ENCODE peak calls at places on chromosome 18, in four cellular contexts. L, S, Z and G are unnamed samples.

GRCh38 chr18:65287642-65288041 is 463.2 kb upstream of the CDH7 start:
- DNase-seq in S (no peak), Z (no peak), L (no peak), G (no peak)

GRCh38 chr18:79681484-79682387 is 2.1 kb downstream of the CTDP1 start:
- DNase-seq in S (no peak), Z (no peak), L (no peak), G (no peak)

GRCh38 chr18:47204908-47205522 is 28.9 kb upstream of the IER3IP1 start:
- DNase-seq in L (no peak), Z (no peak), S (no peak), G (peak)

GRCh38 chr18:79394438-79395307 is 1.1 kb upstream of the NFATC1 start:
- DNase-seq in L (no peak), S (no peak), Z (no peak), G (peak)

GRCh38 chr18:26052497-26052896 is 37.9 kb downstream of the SS18 start:
- DNase-seq in L (no peak), Z (no peak), S (no peak), G (no peak)

GRCh38 chr18:25896956-25897355 is 193.5 kb downstream of the SS18 start:
- DNase-seq in S (no peak), Z (no peak), L (no peak), G (no peak)

GRCh38 chr18:74499633-74500032 is 3.5 kb downstream of the CNDP2 start:
- DNase-seq in Z (no peak), S (no peak), L (no peak), G (no peak)

GRCh38 chr18:75727479-75727878 is 300.0 kb upstream of the SMIM21 start:
- DNase-seq in S (peak), Z (peak), L (no peak), G (peak)

GRCh38 chr18:58364867-58365533 is 263.9 kb downstream of the ALPK2 start:
- DNase-seq in L (no peak), Z (peak), S (no peak), G (no peak)

GRCh38 chr18:24530630-24531111 is 70.2 kb downstream of the HRH4 start:
- DNase-seq in S (no peak), L (peak), Z (peak), G (peak)

GRCh38 chr18:27695509-27695908 is 481.4 kb downstream of the CDH2 start:
- DNase-seq in S (no peak), Z (no peak), L (no peak), G (no peak)

GRCh38 chr18:23088343-23088742 is 46.9 kb upstream of the CABLES1 start:
- DNase-seq in Z (no peak), S (no peak), L (no peak), G (no peak)

GRCh38 chr18:39053569-39053968 is 1488.0 kb upstream of the CELF4 start:
- DNase-seq in Z (no peak), L (no peak), S (no peak), G (peak)

GRCh38 chr18:56107821-56108485 is 520.0 kb upstream of the TCF4 start:
- DNase-seq in L (no peak), S (no peak), Z (no peak), G (peak)

GRCh38 chr18:32026491-32027086 is 8.0 kb downstream of the RNF125 start:
- DNase-seq in S (no peak), Z (no peak), L (no peak), G (no peak)

GRCh38 chr18:32019251-32019943 is 772 bp downstream of the RNF125 start:
- DNase-seq in Z (no peak), S (peak), L (no peak), G (peak)

GRCh38 chr18:32025744-32026143 is 7.1 kb downstream of the RNF125 start:
- DNase-seq in L (no peak), S (no peak), Z (no peak), G (no peak)

GRCh38 chr18:32018331-32019250 is at the start of gene RNF125:
- DNase-seq in Z (peak), L (peak), S (peak), G (peak)

GRCh38 chr18:32021756-32022564 is 3.3 kb downstream of the RNF125 start:
- DNase-seq in L (no peak), Z (no peak), S (no peak), G (peak)
- H3K4me3 ChIP-seq in L (no peak), Z (no peak), S (no peak), G (no peak)

DNA sequence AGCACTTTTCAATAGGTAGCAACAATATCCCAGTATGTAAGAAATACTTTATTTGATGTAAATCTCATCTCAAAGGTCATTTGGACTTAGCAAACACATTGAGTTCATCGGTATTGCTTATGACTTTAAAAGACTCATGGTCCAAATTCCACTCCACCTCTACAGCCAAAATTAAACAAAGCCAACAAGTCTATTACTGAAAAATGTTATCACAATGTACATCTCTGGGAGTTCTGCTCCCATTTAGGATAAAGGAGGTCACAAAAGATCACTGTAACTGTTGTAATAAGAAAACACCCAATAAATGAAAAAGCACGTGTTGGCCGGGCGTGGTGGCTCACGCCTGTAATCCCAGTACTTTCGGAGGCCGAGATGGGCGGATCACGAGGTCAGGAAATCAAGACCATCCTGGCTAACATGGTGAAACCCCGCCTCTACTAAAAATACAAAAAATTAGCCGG is 50.0 kb downstream of the ESCO1 start:
- DNase-seq in Z (no peak), S (no peak), L (no peak), G (no peak)
- H3K4me3 ChIP-seq in Z (no peak), S (no peak), L (no peak), G (no peak)

DNA sequence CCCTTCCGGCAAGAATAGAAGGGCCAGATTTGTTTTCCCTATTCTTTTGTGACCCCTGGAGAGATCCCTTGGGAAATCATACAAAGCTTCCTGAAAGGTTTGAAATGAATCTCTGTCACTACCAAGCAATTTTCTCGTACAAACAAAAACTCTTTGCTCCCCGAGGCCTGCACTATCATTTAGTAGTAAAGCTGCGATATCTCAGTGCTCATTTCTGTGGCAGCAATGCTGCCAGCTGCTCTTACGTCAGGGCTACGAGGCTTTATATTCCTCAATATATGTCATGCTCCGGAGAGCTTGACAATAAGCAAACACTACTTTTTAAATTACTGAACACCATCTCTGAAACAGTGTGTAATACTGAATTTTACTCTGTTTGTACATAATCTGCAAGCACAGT is 403.1 kb upstream of the NETO1 start:
- DNase-seq in L (no peak), S (no peak), Z (no peak), G (no peak)
- H3K4me3 ChIP-seq in L (no peak), S (no peak), Z (no peak), G (no peak)

DNA sequence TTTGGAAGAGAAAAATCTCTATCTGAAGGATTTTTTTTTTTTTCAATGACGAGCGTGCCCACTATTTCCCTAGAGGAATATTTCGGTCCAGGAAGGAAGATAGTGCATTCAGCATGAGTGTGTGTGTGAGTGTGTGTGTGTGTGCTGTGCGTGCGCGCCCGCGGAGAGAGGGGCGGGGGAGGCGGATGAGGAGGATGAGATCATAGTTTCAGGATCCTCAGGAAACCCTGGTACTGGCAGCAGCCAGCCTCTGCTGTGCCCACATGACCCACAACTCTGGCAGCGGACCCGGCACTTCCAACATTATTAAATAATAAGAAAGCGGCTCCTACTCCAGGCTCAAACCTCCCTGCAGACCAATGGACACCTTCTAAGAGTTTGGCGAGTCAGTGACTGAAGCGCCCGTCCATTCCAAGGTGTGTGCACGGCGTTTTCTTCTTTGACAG is 217.0 kb upstream of the DTNA start:
- DNase-seq in L (peak), Z (peak), S (peak), G (peak)
- H3K4me3 ChIP-seq in L (peak), Z (peak), S (peak), G (no peak)

GRCh38 chr18:7038330-7038846 is 79.2 kb downstream of the LAMA1 start:
- DNase-seq in L (peak), S (peak), Z (peak), G (peak)
- H3K4me3 ChIP-seq in L (no peak), S (no peak), Z (no peak), G (no peak)

DNA sequence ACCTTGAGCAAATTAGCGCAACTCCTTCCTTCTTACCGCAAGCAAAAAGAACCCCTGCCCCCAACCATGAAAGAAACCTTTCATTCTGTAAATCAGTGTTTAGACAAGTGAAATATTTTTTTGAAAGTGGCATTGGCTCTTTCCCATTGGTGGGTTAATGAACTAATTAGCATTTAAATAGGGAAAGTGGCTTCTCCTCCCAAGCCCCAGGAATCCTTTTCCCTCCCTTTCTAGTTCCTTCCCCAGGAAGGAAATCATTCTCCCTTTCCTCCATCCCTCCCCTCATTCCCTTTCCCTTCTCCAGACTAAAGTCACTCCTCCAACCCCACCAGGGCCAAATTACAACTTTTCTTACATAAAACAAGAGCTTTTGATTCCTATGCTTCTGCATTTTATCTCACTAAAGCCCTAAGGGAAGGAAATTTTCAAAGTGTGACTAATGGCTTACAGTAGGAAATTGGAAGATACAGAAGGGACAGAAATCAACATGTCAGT is 22.9 kb upstream of the TYMS start:
- DNase-seq in L (no peak), S (no peak), Z (no peak), G (peak)
- H3K4me3 ChIP-seq in L (no peak), S (no peak), Z (no peak), G (no peak)

GRCh38 chr18:11861583-11862288 is 10.5 kb downstream of the CHMP1B start:
- DNase-seq in Z (no peak), L (no peak), S (no peak), G (no peak)

GRCh38 chr18:11859282-11859797 is 8.1 kb downstream of the CHMP1B start:
- DNase-seq in S (no peak), L (no peak), Z (no peak), G (no peak)

GRCh38 chr18:11860594-11861450 is 9.6 kb downstream of the CHMP1B start:
- DNase-seq in Z (no peak), S (no peak), L (no peak), G (no peak)

GRCh38 chr18:11859903-11860407 is 8.7 kb downstream of the CHMP1B start:
- DNase-seq in L (no peak), Z (no peak), S (no peak), G (no peak)

DNA sequence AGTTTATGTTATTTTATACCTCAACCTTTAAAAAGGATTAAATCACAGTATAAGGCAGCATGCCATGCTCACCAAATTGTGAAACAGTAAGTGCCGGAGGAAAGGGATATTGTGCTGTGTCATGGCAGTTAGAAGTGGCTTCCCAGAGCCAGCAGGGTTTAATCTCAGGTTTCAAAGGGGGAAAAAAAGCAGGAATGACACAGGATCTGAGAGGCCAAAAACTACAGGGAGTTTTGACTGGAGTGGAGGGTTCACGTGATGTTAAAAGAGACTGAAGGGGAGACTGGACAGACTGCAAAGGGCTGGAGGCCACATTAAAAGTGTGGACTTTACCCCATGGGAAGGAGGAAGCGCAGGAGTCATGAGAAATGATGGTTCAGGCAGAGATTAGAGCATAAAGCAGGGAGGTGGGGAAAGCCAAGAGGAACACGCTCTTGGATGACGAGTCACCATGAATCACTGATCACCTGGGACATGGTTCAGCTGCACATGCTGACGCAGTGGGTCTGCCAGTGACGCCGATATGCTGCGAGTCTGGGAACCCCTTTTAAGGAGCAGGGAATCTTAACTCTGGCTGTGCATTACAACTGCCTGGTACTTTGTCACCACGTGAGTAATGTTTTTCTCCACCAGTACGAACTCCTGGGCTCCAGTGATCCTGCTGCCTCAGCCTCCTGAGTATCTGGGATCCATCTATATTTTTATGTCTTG is 6.1 kb downstream of the CHMP1B start:
- DNase-seq in S (peak), Z (peak), L (peak), G (no peak)
- H3K4me3 ChIP-seq in S (peak), Z (peak), L (peak), G (no peak)

GRCh38 chr18:32770181-32770650 is 2.6 kb downstream of the KLHL14 start:
- DNase-seq in Z (no peak), L (no peak), S (no peak), G (no peak)
- H3K4me3 ChIP-seq in Z (peak), L (no peak), S (peak), G (no peak)

GRCh38 chr18:4453712-4454547 is 1.2 kb downstream of the DLGAP1 start:
- DNase-seq in L (no peak), S (peak), Z (no peak), G (peak)

GRCh38 chr18:4450065-4450676 is 4.9 kb downstream of the DLGAP1 start:
- DNase-seq in Z (no peak), L (no peak), S (no peak), G (peak)

GRCh38 chr18:4454548-4455112 is 477 bp downstream of the DLGAP1 start:
- DNase-seq in Z (no peak), S (no peak), L (no peak), G (peak)

GRCh38 chr18:4455113-4455811 is at the start of gene DLGAP1:
- DNase-seq in S (peak), Z (peak), L (no peak), G (peak)
- H3K4me3 ChIP-seq in S (peak), Z (peak), L (no peak), G (peak)